ENCODE peak calls at places on chromosomes 7 and 10, in four cellular contexts. Q, C, Y and X are unnamed samples.

GRCh38 chr7:12584940-12585339 is 14.4 kb downstream of the SCIN start:
- DNase-seq in Q (no peak), C (no peak), Y (peak; percentile 77), X (no peak)

GRCh38 chr7:121994625-121995410 is 121.9 kb downstream of the PTPRZ1 start:
- DNase-seq in C (no peak), Y (no peak), Q (peak; percentile 67), X (peak; percentile 16)

GRCh38 chr7:108296911-108297310 is 159.3 kb downstream of the NRCAM start:
- DNase-seq in Q (no peak), Y (no peak), C (no peak), X (no peak)

GRCh38 chr7:131346885-131347592 is 19.4 kb downstream of the MKLN1 start:
- DNase-seq in Y (no peak), C (no peak), Q (no peak), X (no peak)

GRCh38 chr7:47721670-47722069 is 139.8 kb upstream of the TNS3 start:
- DNase-seq in C (no peak), Y (no peak), Q (no peak), X (no peak)

GRCh38 chr7:39480901-39481300 is 85.3 kb upstream of the YAE1 start:
- DNase-seq in Y (no peak), Q (no peak), C (no peak), X (no peak)

GRCh38 chr10:14712991-14713422 is 61.7 kb downstream of the FAM107B start:
- DNase-seq in C (no peak), Y (no peak), Q (no peak), X (no peak)

GRCh38 chr7:103988468-103989199 is 824 bp downstream of the RELN start:
- DNase-seq in Y (no peak), Q (peak; percentile 22), C (no peak), X (no peak)

GRCh38 chr7:51029586-51030230 is 247.0 kb upstream of the GRB10 start:
- DNase-seq in C (no peak), Y (no peak), Q (no peak), X (no peak)

GRCh38 chr7:42238709-42239395 is 1.8 kb upstream of the GLI3 start:
- DNase-seq in Y (no peak), C (no peak), Q (no peak), X (no peak)

GRCh38 chr10:74177140-74177677 is 26.2 kb downstream of the ADK start:
- DNase-seq in Y (peak; percentile 56), Q (no peak), C (no peak), X (peak; percentile 37)

GRCh38 chr10:126013489-126014281 is 117.3 kb downstream of the FANK1 start:
- DNase-seq in Y (no peak), C (no peak), Q (no peak), X (no peak)

GRCh38 chr7:96720843-96721242 is 11.2 kb upstream of the SEM1 start:
- DNase-seq in C (no peak), Q (no peak), Y (no peak), X (no peak)

GRCh38 chr10:81953420-81953819 is 78.4 kb downstream of the NRG3 start:
- DNase-seq in C (no peak), Q (no peak), Y (no peak), X (no peak)

GRCh38 chr7:43220250-43220649 is 107.8 kb downstream of the HECW1 start:
- DNase-seq in Q (no peak), Y (no peak), C (no peak), X (no peak)

GRCh38 chr10:48448796-48449195 is 142.3 kb downstream of the MAPK8 start:
- DNase-seq in Y (no peak), Q (no peak), C (no peak), X (no peak)

GRCh38 chr10:43340619-43341018 is 30.8 kb upstream of the FXYD4 start:
- DNase-seq in Q (no peak), C (no peak), Y (no peak), X (no peak)

GRCh38 chr10:100863433-100863832 is 49.3 kb upstream of the SLF2 start:
- DNase-seq in Q (no peak), Y (peak; percentile 6), C (no peak), X (no peak)